ENCODE peak calls at places on chromosomes 1 and 21, in eight cellular contexts. Y is AG04450, C is body of pancreas, F is psoas muscle, V is neural progenitor cell, T is left lung, B is fibroblast of lung, K is esophagus muscularis mucosa. Q is an unnamed sample. For H3K27me3, the result is how much of the 10 kb centered on the place peaks cover.

GRCh38 chr1:3401585-3402257 is 52.7 kb upstream of the ARHGEF16 start:
- DNase-seq in F (no peak), K (no peak), Y (no peak), V (no peak), C (no peak), T (no peak), B (no peak), Q (no peak)

GRCh38 chr21:28754127-28754611 is 238.5 kb downstream of the LTN1 start:
- DNase-seq in B (peak), K (no peak), F (no peak), V (no peak), Y (peak), C (no peak), T (no peak), Q (no peak)

GRCh38 chr1:44585315-44585920 is 88.9 kb downstream of the TMEM53 start:
- DNase-seq in C (no peak), V (no peak), F (no peak), Y (no peak), K (no peak), T (no peak), B (no peak), Q (no peak)

GRCh38 chr1:185929759-185930158 is 195.6 kb downstream of the HMCN1 start:
- DNase-seq in B (peak), Y (no peak), C (no peak), K (no peak), F (no peak), V (no peak), T (no peak), Q (no peak)

GRCh38 chr1:67804710-67805109 is 28.6 kb downstream of the GNG12 start:
- DNase-seq in C (no peak), Y (no peak), K (no peak), F (no peak), V (no peak), T (no peak), B (no peak), Q (no peak)

GRCh38 chr1:1173793-1174415 is at the start of gene TTLL10:
- DNase-seq in B (no peak), V (peak), T (no peak), Y (no peak), F (peak), C (peak), K (no peak), Q (peak)

GRCh38 chr1:19344372-19344810 is 32.3 kb downstream of the SLC66A1 start:
- DNase-seq in T (no peak), F (peak), Y (no peak), V (peak), K (no peak), C (peak), B (peak), Q (no peak)

GRCh38 chr1:12424150-12424549 is 193.9 kb downstream of the DHRS3 start:
- DNase-seq in T (no peak), B (peak), V (no peak), Y (no peak), K (no peak), F (no peak), C (no peak), Q (no peak)

GRCh38 chr1:235624751-235625192 is 24.8 kb downstream of the GNG4 start:
- DNase-seq in K (no peak), T (no peak), C (no peak), F (no peak), V (no peak), B (peak), Y (no peak), Q (no peak)

GRCh38 chr1:62068978-62069377 is 125.7 kb upstream of the L1TD1 start:
- DNase-seq in T (no peak), Y (no peak), B (peak), C (no peak), F (no peak), K (no peak), V (no peak), Q (no peak)

GRCh38 chr1:91741301-91741700 is 144.7 kb downstream of the TGFBR3 start:
- DNase-seq in V (no peak), C (no peak), T (no peak), K (no peak), Y (no peak), F (no peak), B (no peak), Q (no peak)

GRCh38 chr1:46603481-46603857 is 599 bp downstream of the MKNK1 start:
- DNase-seq in T (no peak), K (no peak), Y (no peak), F (no peak), B (no peak), C (no peak), V (no peak), Q (no peak)

GRCh38 chr1:46601257-46602007 is 2.6 kb downstream of the MKNK1 start:
- DNase-seq in F (no peak), C (peak), K (no peak), Y (no peak), T (no peak), V (no peak), B (no peak), Q (no peak)

GRCh38 chr1:46606255-46606965 is 2.3 kb upstream of the MKNK1 start:
- DNase-seq in B (no peak), T (no peak), K (no peak), F (no peak), V (no peak), Y (no peak), C (no peak), Q (no peak)

GRCh38 chr1:46605242-46605641 is 1.2 kb upstream of the MKNK1 start:
- DNase-seq in F (no peak), Y (no peak), K (no peak), C (no peak), T (no peak), B (no peak), V (no peak), Q (no peak)

GRCh38 chr1:46603858-46604549 is at the start of gene MKNK1:
- DNase-seq in F (peak), T (peak), B (peak), C (peak), V (peak), Y (peak), K (peak), Q (peak)
- TF ChIP-seq CTCF in F (peak), T (no peak), B (peak), C (peak), V (peak), Y (peak), K (peak), Q (peak)

GRCh38 chr1:10779201-10779600 is 17.2 kb downstream of the CASZ1 start:
- DNase-seq in V (no peak), C (peak), K (no peak), F (no peak), Y (no peak), B (no peak), T (no peak), Q (no peak)

GRCh38 chr1:10776206-10776905 is 20.1 kb downstream of the CASZ1 start:
- DNase-seq in C (peak), V (no peak), Y (no peak), T (no peak), F (peak), B (no peak), K (no peak), Q (no peak)

GRCh38 chr1:10778640-10779039 is 17.8 kb downstream of the CASZ1 start:
- DNase-seq in B (no peak), T (no peak), V (no peak), Y (no peak), C (no peak), K (no peak), F (no peak), Q (no peak)

GRCh38 chr1:10779841-10780240 is 16.6 kb downstream of the CASZ1 start:
- DNase-seq in V (no peak), B (no peak), T (no peak), C (no peak), K (no peak), F (no peak), Y (no peak), Q (no peak)

GRCh38 chr1:10777749-10778574 is 18.5 kb downstream of the CASZ1 start:
- DNase-seq in C (no peak), K (no peak), V (no peak), T (no peak), B (no peak), F (no peak), Y (no peak), Q (no peak)
- H3K27me3 ChIP-seq in C (under half), K (under half), V (under half), T (under half), B (under half), F (under half), Y (half or more), Q (under half)

GRCh38 chr1:69421286-69421685 is 146.4 kb upstream of the LRRC7 start:
- DNase-seq in B (no peak), K (no peak), T (no peak), F (no peak), V (no peak), C (no peak), Y (no peak), Q (no peak)
- TF ChIP-seq CTCF in B (no peak), K (no peak), T (no peak), F (no peak), V (no peak), C (no peak), Y (no peak), Q (no peak)

GRCh38 chr1:22186316-22186715 is 43.4 kb upstream of the WNT4 start:
- DNase-seq in F (no peak), V (no peak), B (no peak), T (no peak), K (no peak), Y (no peak), C (no peak), Q (no peak)
- H3K27me3 ChIP-seq in F (under half), V (half or more), B (under half), T (under half), K (under half), Y (under half), C (under half), Q (under half)

GRCh38 chr1:47809301-47810084 is 187.7 kb downstream of the TRABD2B start:
- DNase-seq in V (no peak), B (no peak), T (no peak), C (no peak), F (peak), Y (no peak), K (no peak), Q (no peak)

GRCh38 chr1:47813970-47814369 is 183.2 kb downstream of the TRABD2B start:
- DNase-seq in T (no peak), C (no peak), V (no peak), Y (no peak), B (no peak), K (no peak), F (peak), Q (no peak)

GRCh38 chr1:47808612-47809011 is 188.6 kb downstream of the TRABD2B start:
- DNase-seq in B (no peak), T (no peak), K (no peak), F (no peak), V (no peak), C (no peak), Y (no peak), Q (no peak)

GRCh38 chr1:47812848-47813508 is 184.2 kb downstream of the TRABD2B start:
- DNase-seq in V (no peak), Y (no peak), T (no peak), K (no peak), C (no peak), B (no peak), F (peak), Q (no peak)

GRCh38 chr1:47810964-47811650 is 186.1 kb downstream of the TRABD2B start:
- DNase-seq in T (no peak), V (no peak), Y (no peak), C (no peak), K (no peak), B (no peak), F (peak), Q (no peak)
- TF ChIP-seq CTCF in T (no peak), V (no peak), Y (no peak), C (no peak), K (no peak), B (no peak), F (no peak), Q (no peak)

DNA sequence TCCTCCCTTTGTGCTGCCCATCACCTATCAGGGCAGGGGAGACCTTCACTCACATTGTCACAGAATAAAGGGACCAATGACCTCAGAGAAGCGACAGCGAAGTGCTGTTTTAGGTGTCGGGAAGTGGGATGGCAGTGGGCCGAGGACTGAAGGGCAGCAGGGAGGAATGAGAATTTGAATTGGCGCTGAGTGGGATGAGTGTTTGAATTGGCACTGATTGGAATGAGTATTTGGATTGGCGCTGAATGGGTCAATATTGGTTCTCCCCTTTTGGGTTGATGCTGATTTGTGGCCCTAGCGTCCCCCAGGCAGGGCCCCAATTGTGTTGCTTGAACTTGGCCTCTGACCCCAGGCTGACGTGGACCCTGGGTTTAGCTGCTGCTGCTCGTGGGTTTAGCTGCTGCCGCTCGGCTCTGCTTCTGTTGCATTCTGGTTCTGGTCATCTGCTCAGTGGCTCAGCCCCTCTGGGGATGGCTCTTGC is 12.4 kb upstream of the UMODL1 start:
- DNase-seq in V (no peak), C (no peak), K (no peak), F (no peak), T (no peak), B (no peak), Y (no peak), Q (no peak)
- H3K27me3 ChIP-seq in V (under half), C (under half), K (under half), F (under half), T (under half), B (under half), Y (under half), Q (under half)